ENCODE peak calls at places on chromosomes 1 and 21, in nine cellular contexts. One of them, this sample, is unnamed.
A peak's percentile ranks its signal among the peaks of the same experiment; 100 is the strongest.

GRCh38 chr1:19646366-19646765 is 2.3 kb downstream of the NBL1 start:
- DNase-seq in adrenal gland: no peak
- DNase-seq in psoas muscle: no peak
- DNase-seq in neural progenitor cell: no peak
- DNase-seq in B cell: no peak
- DNase-seq in esophagus squamous epithelium: no peak
- DNase-seq in IMR-90: no peak
- DNase-seq in thoracic aorta: no peak
- DNase-seq in GM20000: no peak
- DNase-seq in this sample: no peak

GRCh38 chr1:209863766-209864485 is 36.2 kb downstream of the UTP25 start:
- DNase-seq in adrenal gland: no peak
- DNase-seq in psoas muscle: no peak
- DNase-seq in neural progenitor cell: no peak
- DNase-seq in B cell: no peak
- DNase-seq in esophagus squamous epithelium: no peak
- DNase-seq in IMR-90: no peak
- DNase-seq in thoracic aorta: no peak
- DNase-seq in GM20000: no peak
- DNase-seq in this sample: no peak

GRCh38 chr1:220448217-220448616 is 79.7 kb upstream of the MARK1 start:
- DNase-seq in adrenal gland: no peak
- DNase-seq in psoas muscle: no peak
- DNase-seq in neural progenitor cell: no peak
- DNase-seq in B cell: no peak
- DNase-seq in esophagus squamous epithelium: no peak
- DNase-seq in IMR-90: no peak
- DNase-seq in thoracic aorta: no peak
- DNase-seq in GM20000: no peak
- DNase-seq in this sample: no peak

GRCh38 chr21:29219165-29219770 is 79.5 kb upstream of the BACH1 start:
- DNase-seq in adrenal gland: no peak
- DNase-seq in psoas muscle: no peak
- DNase-seq in neural progenitor cell: no peak
- DNase-seq in B cell: no peak
- DNase-seq in esophagus squamous epithelium: no peak
- DNase-seq in IMR-90: peak; percentile 47
- DNase-seq in thoracic aorta: no peak
- DNase-seq in GM20000: no peak
- DNase-seq in this sample: no peak

GRCh38 chr1:91597215-91597614 is 96.6 kb downstream of the CDC7 start:
- DNase-seq in adrenal gland: no peak
- DNase-seq in psoas muscle: no peak
- DNase-seq in neural progenitor cell: no peak
- DNase-seq in B cell: no peak
- DNase-seq in esophagus squamous epithelium: no peak
- DNase-seq in IMR-90: no peak
- DNase-seq in thoracic aorta: no peak
- DNase-seq in GM20000: no peak
- DNase-seq in this sample: no peak

GRCh38 chr1:151716771-151717631 is at the start of gene CELF3:
- DNase-seq in adrenal gland: peak; percentile 91
- DNase-seq in psoas muscle: no peak
- DNase-seq in neural progenitor cell: peak; percentile 83
- DNase-seq in B cell: peak; percentile 59
- DNase-seq in esophagus squamous epithelium: no peak
- DNase-seq in IMR-90: no peak
- DNase-seq in thoracic aorta: no peak
- DNase-seq in GM20000: no peak
- DNase-seq in this sample: no peak

GRCh38 chr1:72285074-72285425 is 2.7 kb upstream of the NEGR1 start:
- DNase-seq in adrenal gland: no peak
- DNase-seq in psoas muscle: no peak
- DNase-seq in neural progenitor cell: peak; percentile 2
- DNase-seq in B cell: no peak
- DNase-seq in esophagus squamous epithelium: no peak
- DNase-seq in IMR-90: no peak
- DNase-seq in thoracic aorta: no peak
- DNase-seq in GM20000: no peak
- DNase-seq in this sample: no peak

GRCh38 chr1:218447010-218447689 is 102.0 kb downstream of the TGFB2 start:
- DNase-seq in adrenal gland: no peak
- DNase-seq in psoas muscle: no peak
- DNase-seq in neural progenitor cell: no peak
- DNase-seq in B cell: no peak
- DNase-seq in esophagus squamous epithelium: no peak
- DNase-seq in IMR-90: no peak
- DNase-seq in thoracic aorta: no peak
- DNase-seq in GM20000: no peak
- DNase-seq in this sample: peak; percentile 60

GRCh38 chr1:47810964-47811650 is 186.1 kb downstream of the TRABD2B start:
- DNase-seq in adrenal gland: no peak
- DNase-seq in psoas muscle: peak; percentile 31
- DNase-seq in neural progenitor cell: no peak
- DNase-seq in B cell: no peak
- DNase-seq in esophagus squamous epithelium: no peak
- DNase-seq in IMR-90: no peak
- DNase-seq in thoracic aorta: no peak
- DNase-seq in GM20000: no peak
- DNase-seq in this sample: no peak

GRCh38 chr1:228082260-228082974 is at the start of gene ARF1:
- DNase-seq in adrenal gland: peak; percentile 94
- DNase-seq in psoas muscle: peak; percentile 96
- DNase-seq in neural progenitor cell: peak; percentile 98
- DNase-seq in B cell: peak; percentile 100
- DNase-seq in esophagus squamous epithelium: peak; percentile 54
- DNase-seq in IMR-90: peak; percentile 92
- DNase-seq in thoracic aorta: peak; percentile 58
- DNase-seq in GM20000: peak; percentile 100
- DNase-seq in this sample: peak; percentile 70
- TF ChIP-seq CTCF in adrenal gland: peak; percentile 21
- TF ChIP-seq CTCF in psoas muscle: no peak
- TF ChIP-seq CTCF in neural progenitor cell: no peak
- TF ChIP-seq CTCF in B cell: no peak
- TF ChIP-seq CTCF in esophagus squamous epithelium: no peak
- TF ChIP-seq CTCF in IMR-90: no peak
- TF ChIP-seq CTCF in thoracic aorta: peak; percentile 27
- TF ChIP-seq CTCF in GM20000: no peak
- TF ChIP-seq CTCF in this sample: no peak

GRCh38 chr1:98331232-98331631 is 330.3 kb upstream of the SNX7 start:
- DNase-seq in adrenal gland: no peak
- DNase-seq in psoas muscle: no peak
- DNase-seq in neural progenitor cell: no peak
- DNase-seq in B cell: no peak
- DNase-seq in esophagus squamous epithelium: no peak
- DNase-seq in IMR-90: peak; percentile 65
- DNase-seq in thoracic aorta: no peak
- DNase-seq in GM20000: no peak
- DNase-seq in this sample: no peak

GRCh38 chr1:98333936-98334335 is 327.6 kb upstream of the SNX7 start:
- DNase-seq in adrenal gland: no peak
- DNase-seq in psoas muscle: no peak
- DNase-seq in neural progenitor cell: no peak
- DNase-seq in B cell: no peak
- DNase-seq in esophagus squamous epithelium: no peak
- DNase-seq in IMR-90: no peak
- DNase-seq in thoracic aorta: no peak
- DNase-seq in GM20000: no peak
- DNase-seq in this sample: no peak

GRCh38 chr1:98331718-98332311 is 329.7 kb upstream of the SNX7 start:
- DNase-seq in adrenal gland: no peak
- DNase-seq in psoas muscle: no peak
- DNase-seq in neural progenitor cell: no peak
- DNase-seq in B cell: no peak
- DNase-seq in esophagus squamous epithelium: no peak
- DNase-seq in IMR-90: no peak
- DNase-seq in thoracic aorta: no peak
- DNase-seq in GM20000: no peak
- DNase-seq in this sample: no peak

GRCh38 chr1:98330224-98330623 is 331.3 kb upstream of the SNX7 start:
- DNase-seq in adrenal gland: no peak
- DNase-seq in psoas muscle: no peak
- DNase-seq in neural progenitor cell: no peak
- DNase-seq in B cell: no peak
- DNase-seq in esophagus squamous epithelium: no peak
- DNase-seq in IMR-90: no peak
- DNase-seq in thoracic aorta: no peak
- DNase-seq in GM20000: no peak
- DNase-seq in this sample: no peak

GRCh38 chr1:98333406-98333805 is 328.1 kb upstream of the SNX7 start:
- DNase-seq in adrenal gland: no peak
- DNase-seq in psoas muscle: no peak
- DNase-seq in neural progenitor cell: no peak
- DNase-seq in B cell: no peak
- DNase-seq in esophagus squamous epithelium: no peak
- DNase-seq in IMR-90: no peak
- DNase-seq in thoracic aorta: no peak
- DNase-seq in GM20000: no peak
- DNase-seq in this sample: no peak
- TF ChIP-seq CTCF in adrenal gland: no peak
- TF ChIP-seq CTCF in psoas muscle: no peak
- TF ChIP-seq CTCF in neural progenitor cell: no peak
- TF ChIP-seq CTCF in B cell: no peak
- TF ChIP-seq CTCF in esophagus squamous epithelium: no peak
- TF ChIP-seq CTCF in IMR-90: no peak
- TF ChIP-seq CTCF in thoracic aorta: no peak
- TF ChIP-seq CTCF in GM20000: no peak
- TF ChIP-seq CTCF in this sample: no peak

GRCh38 chr1:44733784-44734183 is 2.8 kb upstream of the RNU5D-1 start:
- DNase-seq in adrenal gland: no peak
- DNase-seq in psoas muscle: no peak
- DNase-seq in neural progenitor cell: no peak
- DNase-seq in B cell: no peak
- DNase-seq in esophagus squamous epithelium: no peak
- DNase-seq in IMR-90: no peak
- DNase-seq in thoracic aorta: no peak
- DNase-seq in GM20000: no peak
- DNase-seq in this sample: no peak

GRCh38 chr1:44735992-44736391 is 3.6 kb upstream of the KIF2C start:
- DNase-seq in adrenal gland: no peak
- DNase-seq in psoas muscle: no peak
- DNase-seq in neural progenitor cell: no peak
- DNase-seq in B cell: no peak
- DNase-seq in esophagus squamous epithelium: no peak
- DNase-seq in IMR-90: no peak
- DNase-seq in thoracic aorta: no peak
- DNase-seq in GM20000: no peak
- DNase-seq in this sample: no peak

GRCh38 chr1:44740179-44740617 is 561 bp downstream of the KIF2C start:
- DNase-seq in adrenal gland: no peak
- DNase-seq in psoas muscle: no peak
- DNase-seq in neural progenitor cell: peak; percentile 50
- DNase-seq in B cell: no peak
- DNase-seq in esophagus squamous epithelium: no peak
- DNase-seq in IMR-90: no peak
- DNase-seq in thoracic aorta: no peak
- DNase-seq in GM20000: no peak
- DNase-seq in this sample: no peak

DNA sequence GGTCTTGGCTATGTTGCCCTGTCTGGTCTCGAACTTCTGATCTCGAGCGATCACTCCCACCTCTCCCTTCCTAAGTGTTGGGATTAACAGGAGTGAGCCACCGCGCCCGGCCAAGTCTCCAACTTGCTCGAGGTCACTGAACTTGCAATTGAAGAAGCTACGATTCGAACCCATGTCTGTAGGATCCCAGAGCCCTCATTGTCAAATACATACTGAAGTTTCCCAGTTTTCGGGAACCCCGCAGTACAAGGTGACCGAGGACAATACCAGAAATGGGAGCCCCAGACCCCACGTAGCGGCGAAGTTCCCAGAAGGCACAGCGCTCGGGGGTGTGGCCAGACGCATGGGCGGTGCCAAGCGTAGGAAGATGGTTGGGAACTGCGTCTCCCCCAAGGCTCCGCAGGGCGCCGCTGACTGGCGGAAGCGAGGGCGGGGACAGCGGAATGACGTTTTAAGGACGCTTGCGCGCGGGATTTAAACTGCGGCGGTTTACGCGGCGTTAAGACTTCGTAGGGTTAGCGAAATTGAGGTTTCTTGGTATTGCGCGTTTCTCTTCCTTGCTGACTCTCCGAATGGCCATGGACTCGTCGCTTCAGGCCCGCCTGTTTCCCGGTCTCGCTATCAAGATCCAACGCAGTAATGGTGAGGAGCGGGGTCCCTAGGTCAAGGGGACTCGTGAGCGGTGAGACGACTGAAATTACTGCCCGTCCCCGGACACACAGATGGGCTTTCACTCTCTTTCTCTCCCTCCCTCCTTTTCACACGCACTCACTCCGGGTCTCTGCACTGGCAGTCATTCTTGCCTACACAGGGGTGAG is at the start of gene KIF2C:
- DNase-seq in adrenal gland: peak; percentile 98
- DNase-seq in psoas muscle: peak; percentile 98
- DNase-seq in neural progenitor cell: peak; percentile 98
- DNase-seq in B cell: peak; percentile 95
- DNase-seq in esophagus squamous epithelium: peak; percentile 71
- DNase-seq in IMR-90: peak; percentile 97
- DNase-seq in thoracic aorta: peak; percentile 89
- DNase-seq in GM20000: peak; percentile 98
- DNase-seq in this sample: peak; percentile 85
- TF ChIP-seq CTCF in adrenal gland: no peak
- TF ChIP-seq CTCF in psoas muscle: no peak
- TF ChIP-seq CTCF in neural progenitor cell: no peak
- TF ChIP-seq CTCF in B cell: no peak
- TF ChIP-seq CTCF in esophagus squamous epithelium: no peak
- TF ChIP-seq CTCF in IMR-90: peak; percentile 4
- TF ChIP-seq CTCF in thoracic aorta: no peak
- TF ChIP-seq CTCF in GM20000: no peak
- TF ChIP-seq CTCF in this sample: no peak

GRCh38 chr1:246265481-246265880 is 241.6 kb downstream of the SMYD3 start:
- DNase-seq in adrenal gland: no peak
- DNase-seq in psoas muscle: no peak
- DNase-seq in neural progenitor cell: no peak
- DNase-seq in B cell: no peak
- DNase-seq in esophagus squamous epithelium: no peak
- DNase-seq in IMR-90: peak; percentile 23
- DNase-seq in thoracic aorta: no peak
- DNase-seq in GM20000: no peak
- DNase-seq in this sample: no peak

GRCh38 chr1:246267426-246267825 is 239.7 kb downstream of the SMYD3 start:
- DNase-seq in adrenal gland: no peak
- DNase-seq in psoas muscle: no peak
- DNase-seq in neural progenitor cell: no peak
- DNase-seq in B cell: no peak
- DNase-seq in esophagus squamous epithelium: no peak
- DNase-seq in IMR-90: no peak
- DNase-seq in thoracic aorta: no peak
- DNase-seq in GM20000: no peak
- DNase-seq in this sample: no peak

GRCh38 chr1:246258250-246258649 is 248.8 kb downstream of the SMYD3 start:
- DNase-seq in adrenal gland: no peak
- DNase-seq in psoas muscle: no peak
- DNase-seq in neural progenitor cell: no peak
- DNase-seq in B cell: no peak
- DNase-seq in esophagus squamous epithelium: no peak
- DNase-seq in IMR-90: no peak
- DNase-seq in thoracic aorta: no peak
- DNase-seq in GM20000: no peak
- DNase-seq in this sample: no peak

GRCh38 chr1:246262281-246262680 is 244.8 kb downstream of the SMYD3 start:
- DNase-seq in adrenal gland: no peak
- DNase-seq in psoas muscle: no peak
- DNase-seq in neural progenitor cell: no peak
- DNase-seq in B cell: no peak
- DNase-seq in esophagus squamous epithelium: no peak
- DNase-seq in IMR-90: peak; percentile 8
- DNase-seq in thoracic aorta: no peak
- DNase-seq in GM20000: no peak
- DNase-seq in this sample: no peak

GRCh38 chr1:246261641-246262040 is 245.4 kb downstream of the SMYD3 start:
- DNase-seq in adrenal gland: no peak
- DNase-seq in psoas muscle: no peak
- DNase-seq in neural progenitor cell: no peak
- DNase-seq in B cell: no peak
- DNase-seq in esophagus squamous epithelium: no peak
- DNase-seq in IMR-90: peak; percentile 8
- DNase-seq in thoracic aorta: no peak
- DNase-seq in GM20000: no peak
- DNase-seq in this sample: no peak
- TF ChIP-seq CTCF in adrenal gland: peak; percentile 11
- TF ChIP-seq CTCF in psoas muscle: no peak
- TF ChIP-seq CTCF in neural progenitor cell: peak; percentile 30
- TF ChIP-seq CTCF in B cell: no peak
- TF ChIP-seq CTCF in esophagus squamous epithelium: no peak
- TF ChIP-seq CTCF in IMR-90: no peak
- TF ChIP-seq CTCF in thoracic aorta: no peak
- TF ChIP-seq CTCF in GM20000: no peak
- TF ChIP-seq CTCF in this sample: no peak

This sample was measured in ascending aorta.